ENCODE peak calls at places on chromosomes 2 and 18, in five cellular contexts. One of them, this sample, is unnamed.

GRCh38 chr18:59634096-59634495 is 63.1 kb downstream of the CCBE1 start:
- DNase-seq in BJ: no peak
- DNase-seq in NCI-H1105: no peak
- DNase-seq in activated CD4-positive, alpha-beta T cell treated with anti-CD3 and anti-CD28 coated beads, Interleukin-2, amount 10 ng/mL, durations not matched to agents 7 days and 5 days: no peak
- DNase-seq in HT-29: no peak
- DNase-seq in this sample: no peak

GRCh38 chr18:14999085-14999975 is 251.4 kb downstream of the ANKRD30B start:
- DNase-seq in NCI-H1105: no peak
- DNase-seq in activated CD4-positive, alpha-beta T cell treated with anti-CD3 and anti-CD28 coated beads, Interleukin-2, amount 10 ng/mL, durations not matched to agents 7 days and 5 days: no peak
- DNase-seq in HT-29: no peak
- DNase-seq in BJ: no peak
- DNase-seq in this sample: no peak

GRCh38 chr18:1306641-1307040 is 402.0 kb downstream of the ADCYAP1 start:
- DNase-seq in BJ: no peak
- DNase-seq in activated CD4-positive, alpha-beta T cell treated with anti-CD3 and anti-CD28 coated beads, Interleukin-2, amount 10 ng/mL, durations not matched to agents 7 days and 5 days: no peak
- DNase-seq in HT-29: no peak
- DNase-seq in NCI-H1105: no peak
- DNase-seq in this sample: no peak

GRCh38 chr2:106115250-106115649 is 78.9 kb downstream of the UXS1 start:
- DNase-seq in BJ: peak; percentile 38
- DNase-seq in activated CD4-positive, alpha-beta T cell treated with anti-CD3 and anti-CD28 coated beads, Interleukin-2, amount 10 ng/mL, durations not matched to agents 7 days and 5 days: no peak
- DNase-seq in HT-29: peak; percentile 53
- DNase-seq in NCI-H1105: no peak
- DNase-seq in this sample: no peak

GRCh38 chr2:237669628-237670351 is 42.4 kb downstream of the LRRFIP1 start:
- DNase-seq in BJ: peak; percentile 99
- DNase-seq in activated CD4-positive, alpha-beta T cell treated with anti-CD3 and anti-CD28 coated beads, Interleukin-2, amount 10 ng/mL, durations not matched to agents 7 days and 5 days: no peak
- DNase-seq in NCI-H1105: peak; percentile 85
- DNase-seq in HT-29: peak; percentile 55
- DNase-seq in this sample: peak; percentile 56

GRCh38 chr18:44637210-44638051 is 43.3 kb upstream of the SETBP1 start:
- DNase-seq in BJ: peak; percentile 23
- DNase-seq in activated CD4-positive, alpha-beta T cell treated with anti-CD3 and anti-CD28 coated beads, Interleukin-2, amount 10 ng/mL, durations not matched to agents 7 days and 5 days: no peak
- DNase-seq in NCI-H1105: no peak
- DNase-seq in HT-29: no peak
- DNase-seq in this sample: no peak

GRCh38 chr2:46804794-46805193 is 110.8 kb downstream of the MCFD2 start:
- DNase-seq in HT-29: no peak
- DNase-seq in activated CD4-positive, alpha-beta T cell treated with anti-CD3 and anti-CD28 coated beads, Interleukin-2, amount 10 ng/mL, durations not matched to agents 7 days and 5 days: no peak
- DNase-seq in NCI-H1105: no peak
- DNase-seq in BJ: no peak
- DNase-seq in this sample: no peak

GRCh38 chr18:29457316-29457715 is 1280.4 kb upstream of the CDH2 start:
- DNase-seq in NCI-H1105: no peak
- DNase-seq in activated CD4-positive, alpha-beta T cell treated with anti-CD3 and anti-CD28 coated beads, Interleukin-2, amount 10 ng/mL, durations not matched to agents 7 days and 5 days: no peak
- DNase-seq in HT-29: peak; percentile 13
- DNase-seq in BJ: no peak
- DNase-seq in this sample: no peak

GRCh38 chr2:68921646-68922045 is 31.0 kb downstream of the GKN2 start:
- DNase-seq in activated CD4-positive, alpha-beta T cell treated with anti-CD3 and anti-CD28 coated beads, Interleukin-2, amount 10 ng/mL, durations not matched to agents 7 days and 5 days: no peak
- DNase-seq in BJ: no peak
- DNase-seq in HT-29: no peak
- DNase-seq in NCI-H1105: no peak
- DNase-seq in this sample: no peak

GRCh38 chr2:208077286-208077685 is 47.0 kb downstream of the CRYGD start:
- DNase-seq in BJ: no peak
- DNase-seq in activated CD4-positive, alpha-beta T cell treated with anti-CD3 and anti-CD28 coated beads, Interleukin-2, amount 10 ng/mL, durations not matched to agents 7 days and 5 days: no peak
- DNase-seq in HT-29: no peak
- DNase-seq in NCI-H1105: no peak
- DNase-seq in this sample: no peak

GRCh38 chr2:189534854-189535253 is 45.7 kb downstream of the SLC40A1 start:
- DNase-seq in BJ: peak; percentile 46
- DNase-seq in HT-29: no peak
- DNase-seq in NCI-H1105: no peak
- DNase-seq in activated CD4-positive, alpha-beta T cell treated with anti-CD3 and anti-CD28 coated beads, Interleukin-2, amount 10 ng/mL, durations not matched to agents 7 days and 5 days: no peak
- DNase-seq in this sample: no peak

This sample was measured in NCI-H526 treated with DMSO at 0.1 percent for 48 hours.